ENCODE peak calls at places on chromosome 14, in five cellular contexts. H is right cardiac atrium, F is SK-N-MC, G is Panc1, E is body of pancreas. S is an unnamed sample.

GRCh38 chr14:22319526-22320352 is 269.3 kb downstream of the DAD1 start:
- DNase-seq in H (peak), F (no peak), G (no peak), E (peak), S (no peak)

GRCh38 chr14:97298331-97298730 is 501.1 kb downstream of the VRK1 start:
- DNase-seq in H (no peak), F (no peak), G (no peak), E (no peak), S (no peak)

GRCh38 chr14:36826614-36827013 is 165.0 kb downstream of the PAX9 start:
- DNase-seq in H (no peak), F (no peak), G (no peak), E (no peak), S (no peak)

GRCh38 chr14:97976861-97977260 is 1179.7 kb downstream of the VRK1 start:
- DNase-seq in H (peak), F (no peak), G (no peak), E (peak), S (no peak)

GRCh38 chr14:50704454-50705010 is 36.4 kb upstream of the SAV1 start:
- DNase-seq in H (peak), F (no peak), G (no peak), E (no peak), S (no peak)

GRCh38 chr14:94904636-94905035 is 134.7 kb upstream of the GSC start:
- DNase-seq in H (no peak), F (no peak), G (no peak), E (no peak), S (no peak)

GRCh38 chr14:105375635-105376057 is 22.7 kb upstream of the TEX22 start:
- DNase-seq in H (peak), F (no peak), G (no peak), E (no peak), S (no peak)

GRCh38 chr14:20356422-20356821 is 13.0 kb downstream of the PARP2 start:
- DNase-seq in H (no peak), F (no peak), G (no peak), E (no peak), S (no peak)

GRCh38 chr14:50844397-50844796 is 13.4 kb upstream of the NIN start:
- DNase-seq in H (no peak), F (no peak), G (no peak), E (no peak), S (no peak)

GRCh38 chr14:33404054-33404453 is 465.4 kb downstream of the NPAS3 start:
- DNase-seq in H (no peak), F (no peak), G (no peak), E (no peak), S (no peak)

GRCh38 chr14:21244546-21244945 is 24.7 kb downstream of the HNRNPC start:
- DNase-seq in H (no peak), F (no peak), G (no peak), E (no peak), S (no peak)

GRCh38 chr14:80213602-80214001 is 2.3 kb upstream of the DIO2 start:
- DNase-seq in H (peak), F (peak), G (no peak), E (peak), S (no peak)

GRCh38 chr14:96741151-96741977 is 55.8 kb upstream of the VRK1 start:
- DNase-seq in H (peak), F (no peak), G (no peak), E (peak), S (no peak)

GRCh38 chr14:105861985-105862465 is 335.6 kb downstream of the TMEM121 start:
- DNase-seq in H (no peak), F (no peak), G (no peak), E (no peak), S (no peak)

GRCh38 chr14:58663494-58664111 is 25.8 kb downstream of the DACT1 start:
- DNase-seq in H (no peak), F (no peak), G (no peak), E (peak), S (no peak)

GRCh38 chr14:53842938-53843337 is 113.7 kb downstream of the BMP4 start:
- DNase-seq in H (no peak), F (no peak), G (no peak), E (peak), S (no peak)

GRCh38 chr14:50067723-50068495 is 48.5 kb downstream of the VCPKMT start:
- DNase-seq in H (no peak), F (no peak), G (no peak), E (peak), S (no peak)

GRCh38 chr14:59123975-59124374 is 64.5 kb upstream of the DAAM1 start:
- DNase-seq in H (no peak), F (no peak), G (no peak), E (no peak), S (no peak)

GRCh38 chr14:76309572-76310551 is 66.1 kb upstream of the ESRRB start:
- DNase-seq in H (peak), F (no peak), G (no peak), E (no peak), S (no peak)

GRCh38 chr14:49768301-49769121 is 558 bp downstream of the KLHDC2 start:
- DNase-seq in H (peak), F (no peak), G (no peak), E (peak), S (peak)

GRCh38 chr14:75578786-75579781 is 664 bp downstream of the FLVCR2 start:
- DNase-seq in H (peak), F (no peak), G (no peak), E (peak), S (no peak)

GRCh38 chr14:67816326-67817009 is at the start of gene ZFYVE26:
- DNase-seq in H (peak), F (peak), G (peak), E (peak), S (peak)

GRCh38 chr14:70339970-70340369 is 19.5 kb downstream of the COX16 start:
- DNase-seq in H (no peak), F (no peak), G (no peak), E (no peak), S (no peak)

GRCh38 chr14:20332946-20333782 is at the start of gene CCNB1IP1:
- DNase-seq in H (peak), F (peak), G (peak), E (peak), S (peak)

GRCh38 chr14:104387385-104388010 is 192.1 kb upstream of the C14orf180 start:
- DNase-seq in H (peak), F (no peak), G (no peak), E (no peak), S (no peak)

GRCh38 chr14:101151226-101151929 is 247.9 kb upstream of the RTL1 start:
- DNase-seq in H (no peak), F (no peak), G (no peak), E (no peak), S (no peak)

DNA sequence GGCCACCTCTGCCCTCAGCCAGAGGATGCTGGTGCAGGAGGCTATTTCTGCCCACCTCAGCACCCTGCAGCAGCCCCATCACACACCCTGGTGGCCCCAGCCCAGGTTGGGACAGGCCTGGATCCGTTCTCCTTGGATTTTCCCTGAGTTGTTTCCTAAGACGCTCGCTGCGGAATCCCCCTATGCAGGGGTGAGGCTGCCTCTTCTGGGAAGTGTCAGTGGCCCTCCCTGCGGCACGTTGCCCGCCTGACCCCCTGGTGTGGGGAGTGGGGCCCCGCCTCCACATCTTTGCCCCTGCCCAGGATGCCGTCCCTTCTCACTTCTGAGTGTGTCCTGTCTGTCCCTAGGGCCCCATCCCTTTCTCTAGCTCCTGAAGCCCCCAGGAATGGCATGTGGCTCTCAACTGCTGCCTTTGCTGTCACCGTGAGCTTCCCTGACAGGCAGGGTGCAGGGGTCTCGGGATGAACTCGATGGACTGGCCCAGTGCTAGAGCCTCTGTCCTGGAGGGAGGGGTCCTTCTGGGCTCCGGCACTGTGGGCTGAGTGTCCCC is 594 bp upstream of the EXOC3L4 start:
- DNase-seq in H (peak), F (no peak), G (no peak), E (no peak), S (no peak)
- H3K27ac ChIP-seq in H (peak), F (no peak), G (no peak), E (peak), S (no peak)

GRCh38 chr14:25050494-25051170 is 685 bp upstream of the STXBP6 start:
- DNase-seq in H (peak), F (no peak), G (no peak), E (peak), S (no peak)

GRCh38 chr14:25048170-25049126 is 1.5 kb downstream of the STXBP6 start:
- DNase-seq in H (peak), F (no peak), G (no peak), E (peak), S (peak)

GRCh38 chr14:25049127-25049558 is 804 bp downstream of the STXBP6 start:
- DNase-seq in H (peak), F (no peak), G (no peak), E (peak), S (peak)

GRCh38 chr14:25052385-25052784 is 2.4 kb upstream of the STXBP6 start:
- DNase-seq in H (no peak), F (no peak), G (no peak), E (no peak), S (no peak)

DNA sequence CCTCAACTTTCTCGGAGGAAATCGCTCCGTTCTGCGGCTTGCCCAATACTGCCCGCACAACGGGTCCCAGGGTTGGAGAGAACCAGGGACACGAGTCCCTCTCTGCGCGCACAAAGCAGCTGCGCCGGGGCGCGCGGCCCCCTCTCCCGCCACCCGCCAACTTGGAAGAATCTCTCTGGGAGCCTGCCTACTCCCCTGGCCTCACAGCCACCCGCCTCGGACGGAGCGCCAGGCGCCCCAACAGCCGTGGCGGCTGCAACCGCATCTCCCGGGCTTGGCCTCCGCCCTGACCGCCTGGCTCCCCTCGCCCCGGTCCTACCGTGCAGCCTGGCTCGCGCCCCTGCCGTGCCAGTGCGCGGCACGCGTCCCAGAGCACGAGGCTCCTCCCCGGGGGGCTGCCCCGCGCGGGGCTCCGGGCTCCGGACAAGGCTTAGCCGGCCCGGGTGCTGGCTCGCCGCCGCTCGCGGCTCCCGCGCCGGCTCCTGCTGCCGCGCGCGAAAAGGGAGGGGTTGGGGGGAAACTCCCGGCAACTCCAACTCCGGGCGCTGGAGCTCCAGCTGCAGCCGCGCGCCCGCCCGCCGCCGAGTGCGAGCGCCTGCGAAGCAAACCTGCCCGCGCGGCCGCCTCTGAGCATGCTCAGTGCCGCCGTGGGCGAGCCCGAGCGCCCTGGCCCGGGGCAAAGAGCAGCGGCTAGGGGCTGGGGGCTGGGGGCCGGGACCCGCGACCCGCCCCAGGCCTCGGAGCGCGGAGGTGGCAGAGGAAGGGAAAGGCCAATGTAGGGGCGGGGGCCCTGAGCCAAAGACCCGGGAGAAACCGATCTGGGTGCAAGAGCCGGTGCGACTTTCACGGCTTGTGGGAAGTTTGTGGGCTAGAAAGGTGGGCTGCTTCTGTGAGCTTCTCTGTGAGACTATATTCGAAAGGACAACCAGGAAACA is at the start of gene STXBP6:
- DNase-seq in H (peak), F (no peak), G (no peak), E (peak), S (peak)
- H3K27ac ChIP-seq in H (peak), F (no peak), G (no peak), E (peak), S (peak)

DNA sequence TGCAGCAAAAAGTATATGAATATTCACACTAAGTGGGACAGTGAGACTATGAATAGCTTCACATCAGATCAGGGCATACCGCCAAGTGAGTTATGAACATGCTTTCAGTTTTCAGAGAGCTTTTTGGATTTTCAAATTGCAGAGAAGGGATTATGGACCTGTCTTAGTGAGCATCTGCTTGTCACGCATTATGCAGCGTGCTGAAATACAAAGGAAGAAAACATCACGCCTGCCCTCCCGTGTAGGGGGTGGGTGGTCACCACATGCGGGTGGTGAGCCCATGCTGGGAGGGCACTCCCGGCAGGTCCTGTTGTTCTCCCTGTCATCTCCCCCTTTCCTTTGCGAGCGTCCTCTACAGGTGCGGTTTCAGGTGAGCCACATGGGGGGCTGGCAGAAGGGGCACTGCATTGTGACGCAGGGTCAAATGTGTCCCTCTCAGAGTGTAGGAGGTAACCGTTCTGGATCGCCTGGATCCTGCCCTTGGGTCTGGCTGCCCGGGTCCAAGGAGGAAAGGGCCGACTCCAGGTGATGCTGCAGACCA is 42.6 kb downstream of the TRAF3 start:
- DNase-seq in H (no peak), F (no peak), G (no peak), E (no peak), S (no peak)
- H3K27ac ChIP-seq in H (no peak), F (no peak), G (peak), E (peak), S (no peak)

GRCh38 chr14:99688210-99688581 is 4.1 kb downstream of the CYP46A1 start:
- DNase-seq in H (no peak), F (no peak), G (no peak), E (no peak), S (no peak)
- H3K27ac ChIP-seq in H (no peak), F (no peak), G (no peak), E (no peak), S (no peak)

S was measured in substantia nigra.